ENCODE peak calls at places on chromosomes 16 and 17, in ten cellular contexts. N is GM23248; K is mesothelial cell of epicardium; T is Peyer's patch; C is cerebellar nuclear complex; F is activated CD4-positive, alpha-beta T cell treated with anti-CD3 and anti-CD28 coated beads for 24 hours; Q is DMS 273 treated with DMSO at 0.1 percent for 48 hours; I is tibial artery; L is T-helper 1 cell; G is activated naive CD4-positive, alpha-beta T cell treated with anti-CD3 and anti-CD28 coated beads, Interleukin-2, amount 50 U/mL, for 16 hours. D is an unnamed sample.

GRCh38 chr16:29852654-29853053 is 10.4 kb downstream of the CDIPT start:
- DNase-seq in N (peak), K (no peak), T (no peak), C (peak), F (no peak), Q (no peak), I (no peak), L (no peak), G (no peak), D (no peak)

GRCh38 chr16:17474037-17474436 is 3.3 kb upstream of the XYLT1 start:
- DNase-seq in N (peak), K (no peak), T (no peak), C (no peak), F (no peak), Q (no peak), I (no peak), L (no peak), G (no peak), D (no peak)

GRCh38 chr16:49012961-49013726 is 268.5 kb downstream of the CBLN1 start:
- DNase-seq in N (no peak), K (no peak), T (no peak), C (peak), F (no peak), Q (peak), I (no peak), L (no peak), G (no peak), D (no peak)

GRCh38 chr17:4540224-4541040 is 14.8 kb downstream of the MYBBP1A start:
- DNase-seq in N (no peak), K (no peak), T (peak), C (no peak), F (no peak), Q (no peak), I (no peak), L (no peak), G (no peak), D (peak)

GRCh38 chr17:9931144-9931543 is 26.1 kb upstream of the RCVRN start:
- DNase-seq in N (no peak), K (no peak), T (no peak), C (no peak), F (no peak), Q (no peak), I (no peak), L (no peak), G (no peak), D (no peak)

GRCh38 chr16:49639739-49640388 is 216.0 kb downstream of the ZNF423 start:
- DNase-seq in N (no peak), K (no peak), T (no peak), C (no peak), F (no peak), Q (no peak), I (no peak), L (no peak), G (no peak), D (no peak)

GRCh38 chr17:70040336-70040735 is 34.7 kb upstream of the KCNJ16 start:
- DNase-seq in N (peak), K (no peak), T (no peak), C (no peak), F (no peak), Q (no peak), I (no peak), L (no peak), G (no peak), D (no peak)

GRCh38 chr17:69471406-69471805 is 56.9 kb downstream of the MAP2K6 start:
- DNase-seq in N (no peak), K (no peak), T (no peak), C (no peak), F (no peak), Q (no peak), I (no peak), L (no peak), G (no peak), D (no peak)

GRCh38 chr17:77375108-77375507 is 234.3 kb downstream of the SEC14L1 start:
- DNase-seq in N (no peak), K (no peak), T (no peak), C (no peak), F (no peak), Q (no peak), I (no peak), L (no peak), G (no peak), D (peak)

GRCh38 chr16:17724242-17724898 is 253.6 kb upstream of the XYLT1 start:
- DNase-seq in N (peak), K (no peak), T (no peak), C (no peak), F (no peak), Q (no peak), I (no peak), L (no peak), G (no peak), D (no peak)

GRCh38 chr16:59042296-59042695 is 308.2 kb upstream of the GOT2 start:
- DNase-seq in N (no peak), K (no peak), T (no peak), C (no peak), F (no peak), Q (no peak), I (no peak), L (no peak), G (no peak), D (no peak)

GRCh38 chr16:77273-77806 is 685 bp upstream of the MPG start:
- DNase-seq in N (peak), K (no peak), T (peak), C (no peak), F (no peak), Q (no peak), I (no peak), L (peak), G (peak), D (peak)

GRCh38 chr17:50265690-50266306 is 8.5 kb upstream of the TMEM92 start:
- DNase-seq in N (no peak), K (no peak), T (peak), C (no peak), F (no peak), Q (no peak), I (no peak), L (no peak), G (no peak), D (no peak)

GRCh38 chr16:87016056-87016455 is 301.1 kb downstream of the C16orf95 start:
- DNase-seq in N (no peak), K (no peak), T (no peak), C (no peak), F (no peak), Q (no peak), I (no peak), L (no peak), G (no peak), D (no peak)

GRCh38 chr16:56861092-56861610 is 3.9 kb upstream of the SLC12A3 start:
- DNase-seq in N (no peak), K (no peak), T (no peak), C (no peak), F (no peak), Q (peak), I (no peak), L (no peak), G (no peak), D (no peak)

GRCh38 chr17:19753049-19753444 is 4.9 kb upstream of the ALDH3A1 start:
- DNase-seq in N (peak), K (no peak), T (peak), C (no peak), F (no peak), Q (peak), I (peak), L (no peak), G (no peak), D (peak)

GRCh38 chr17:31393749-31394146 is 2.3 kb downstream of the RAB11FIP4 start:
- DNase-seq in N (no peak), K (no peak), T (peak), C (no peak), F (no peak), Q (no peak), I (no peak), L (no peak), G (no peak), D (peak)

GRCh38 chr16:66470556-66470955 is 43.5 kb downstream of the BEAN1 start:
- DNase-seq in N (no peak), K (no peak), T (peak), C (no peak), F (no peak), Q (no peak), I (no peak), L (no peak), G (no peak), D (no peak)

GRCh38 chr17:81413497-81414135 is 18.4 kb downstream of the BAHCC1 start:
- DNase-seq in N (no peak), K (no peak), T (no peak), C (no peak), F (no peak), Q (no peak), I (no peak), L (no peak), G (no peak), D (no peak)

GRCh38 chr16:27405546-27406451 is 3.8 kb downstream of the IL21R start:
- DNase-seq in N (peak), K (no peak), T (no peak), C (no peak), F (peak), Q (no peak), I (no peak), L (no peak), G (peak), D (no peak)

GRCh38 chr16:71479420-71479819 is 9.7 kb downstream of the ZNF19 start:
- DNase-seq in N (peak), K (no peak), T (no peak), C (no peak), F (no peak), Q (no peak), I (no peak), L (no peak), G (no peak), D (no peak)